ENCODE peak calls at places on chromosomes 11 and 22, in four cellular contexts. I is upper lobe of right lung, B is prostate gland, U is spleen. N is an unnamed sample.

GRCh38 chr11:45470151-45471001 is 184.2 kb upstream of the SYT13 start:
- DNase-seq in U (peak; percentile 52), I (no peak), B (no peak), N (no peak)

GRCh38 chr11:87405356-87405755 is 367.6 kb downstream of the TMEM135 start:
- DNase-seq in B (no peak), U (no peak), I (no peak), N (no peak)

GRCh38 chr11:2777871-2778629 is 78.3 kb upstream of the KCNQ1OT1 start:
- DNase-seq in U (peak; percentile 70), B (peak; percentile 4), I (peak; percentile 64), N (peak; percentile 89)

GRCh38 chr22:39234157-39234793 is 10.5 kb downstream of the PDGFB start:
- DNase-seq in B (no peak), U (no peak), I (no peak), N (no peak)

GRCh38 chr11:125886997-125887372 is 483 bp upstream of the HYLS1 start:
- DNase-seq in B (peak; percentile 24), I (peak; percentile 76), U (peak; percentile 88), N (no peak)

GRCh38 chr22:30202531-30203006 is 44.0 kb downstream of the LIF start:
- DNase-seq in U (no peak), B (peak; percentile 81), I (peak; percentile 64), N (no peak)

GRCh38 chr22:44682556-44683168 is 19.3 kb upstream of the PRR5 start:
- DNase-seq in U (no peak), B (no peak), I (no peak), N (no peak)

GRCh38 chr11:118615282-118615979 is 8.0 kb downstream of the PHLDB1 start:
- DNase-seq in I (peak; percentile 43), B (no peak), U (peak; percentile 17), N (no peak)

GRCh38 chr11:132551011-132551410 is 981.3 kb downstream of the OPCML start:
- DNase-seq in B (no peak), U (no peak), I (no peak), N (no peak)

GRCh38 chr11:46210133-46210636 is 67.3 kb upstream of the CREB3L1 start:
- DNase-seq in U (no peak), B (no peak), I (no peak), N (no peak)

GRCh38 chr22:46457502-46458488 is 79.6 kb downstream of the CELSR1 start:
- DNase-seq in U (no peak), B (no peak), I (no peak), N (no peak)

GRCh38 chr11:131644204-131644603 is 273.8 kb downstream of the NTM start:
- DNase-seq in U (no peak), I (no peak), B (no peak), N (no peak)

GRCh38 chr11:15800121-15800800 is 556.1 kb downstream of the SOX6 start:
- DNase-seq in B (no peak), U (no peak), I (peak; percentile 69), N (no peak)

GRCh38 chr11:27423125-27423524 is 49.5 kb downstream of the LGR4 start:
- DNase-seq in U (no peak), I (no peak), B (no peak), N (no peak)

GRCh38 chr11:11660351-11660750 is 38.5 kb upstream of the GALNT18 start:
- DNase-seq in U (no peak), I (no peak), B (no peak), N (peak; percentile 37)

GRCh38 chr11:267491-267994 is 10.7 kb upstream of the NLRP6 start:
- DNase-seq in I (peak; percentile 85), U (peak; percentile 91), B (peak; percentile 46), N (no peak)

GRCh38 chr11:38448284-38448683 is 1850.2 kb upstream of the RAG2 start:
- DNase-seq in U (no peak), B (no peak), I (no peak), N (no peak)

GRCh38 chr11:128565881-128566280 is 21.5 kb downstream of the ETS1 start:
- DNase-seq in I (no peak), B (no peak), U (no peak), N (no peak)

GRCh38 chr11:66346476-66347424 is 679 bp downstream of the B4GAT1 start:
- DNase-seq in U (peak; percentile 80), B (no peak), I (no peak), N (no peak)

GRCh38 chr22:30267382-30268302 is 991 bp upstream of the OSM start:
- DNase-seq in U (peak; percentile 89), B (no peak), I (no peak), N (no peak)

GRCh38 chr11:128521697-128522062 is 65.7 kb downstream of the ETS1 start:
- DNase-seq in B (no peak), I (peak; percentile 71), U (peak; percentile 87), N (no peak)

GRCh38 chr11:121143921-121144320 is 42.9 kb downstream of the TECTA start:
- DNase-seq in I (no peak), B (no peak), U (no peak), N (no peak)

GRCh38 chr11:116217006-116217405 is 555.8 kb downstream of the BUD13 start:
- DNase-seq in B (peak; percentile 11), U (no peak), I (peak; percentile 80), N (no peak)

GRCh38 chr11:59556115-59556882 is 45.0 kb downstream of the OR4D9 start:
- DNase-seq in B (no peak), I (no peak), U (no peak), N (no peak)

GRCh38 chr22:30438559-30438958 is 13.0 kb downstream of the MTFP1 start:
- DNase-seq in I (no peak), U (no peak), B (no peak), N (no peak)

GRCh38 chr11:11558352-11558751 is 63.5 kb downstream of the GALNT18 start:
- DNase-seq in B (no peak), I (peak; percentile 81), U (no peak), N (no peak)

DNA sequence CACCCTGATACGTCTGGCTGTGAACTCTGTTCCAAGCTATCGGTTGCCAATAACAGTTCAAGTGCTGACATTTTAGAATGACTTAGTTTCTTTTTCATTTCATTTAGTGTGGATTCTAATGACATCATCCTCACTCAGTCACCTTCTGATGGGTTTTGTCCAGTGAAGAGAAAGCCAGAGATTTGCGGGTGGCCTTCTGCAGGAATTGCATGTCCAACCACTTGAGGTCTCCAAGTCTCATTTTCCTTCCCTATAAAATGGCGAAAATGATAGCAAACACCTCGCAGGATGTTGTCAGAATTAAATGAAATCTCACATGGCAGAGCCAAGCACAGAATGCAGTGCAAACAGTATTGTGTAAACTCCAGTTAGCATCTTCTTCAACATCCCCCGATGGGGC is 286.9 kb downstream of the MN1 start:
- DNase-seq in I (no peak), B (no peak), U (no peak), N (no peak)
- H3K27ac ChIP-seq in I (no peak overlapping the region), B (no peak overlapping the region), U (no peak overlapping the region), N (peak overlapping the region; percentile 64)

GRCh38 chr11:61119571-61119970 is 17.3 kb downstream of the CD5 start:
- DNase-seq in U (no peak), B (no peak), I (peak; percentile 6), N (no peak)
- H3K27ac ChIP-seq in U (no peak overlapping the region), B (no peak overlapping the region), I (no peak overlapping the region), N (no peak overlapping the region)

DNA sequence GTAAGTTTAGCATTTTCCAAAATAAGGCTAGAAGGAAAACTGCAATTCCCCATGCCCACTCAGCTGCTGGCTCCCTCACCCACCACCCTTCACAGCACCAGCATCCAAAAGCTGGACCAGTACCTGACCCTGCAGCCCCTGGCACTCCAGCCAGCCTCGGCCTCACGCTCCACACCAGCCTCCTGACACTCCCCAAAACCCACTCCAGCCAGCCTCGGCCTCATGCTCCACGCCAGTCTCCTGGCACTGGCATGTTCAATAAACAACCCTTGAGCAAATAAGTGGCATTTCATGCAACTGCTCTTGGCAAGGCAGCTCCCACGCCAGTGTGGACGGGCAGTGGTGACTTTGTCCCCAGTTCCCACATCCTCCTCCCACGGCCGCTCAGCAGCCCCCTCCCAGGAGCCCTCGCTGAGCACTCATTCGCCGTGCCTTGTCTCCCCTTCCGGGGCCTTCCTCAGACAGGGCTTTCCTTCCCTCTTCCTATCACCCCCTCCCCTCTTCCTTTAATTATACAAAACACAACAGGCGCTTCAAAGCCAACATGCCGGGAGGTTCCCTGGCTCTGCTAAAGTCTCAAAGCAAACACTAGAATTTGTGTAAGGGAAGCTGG is 6.9 kb downstream of the TOLLIP start:
- DNase-seq in B (no peak), I (peak; percentile 64), U (peak; percentile 56), N (no peak)
- H3K27ac ChIP-seq in B (peak overlapping the region; percentile 69), I (peak overlapping the region; percentile 17), U (peak overlapping the region; percentile 51), N (peak overlapping the region; percentile 81)

GRCh38 chr11:64088159-64089026 is 52.7 kb downstream of the FLRT1 start:
- DNase-seq in B (peak; percentile 32), U (no peak), I (no peak), N (no peak)

GRCh38 chr11:64089493-64089892 is 53.8 kb downstream of the FLRT1 start:
- DNase-seq in I (peak; percentile 78), U (no peak), B (no peak), N (no peak)

GRCh38 chr11:64089027-64089360 is 53.3 kb downstream of the FLRT1 start:
- DNase-seq in U (no peak), B (no peak), I (peak; percentile 79), N (no peak)

GRCh38 chr11:64090811-64091516 is 55.2 kb downstream of the FLRT1 start:
- DNase-seq in U (no peak), I (no peak), B (no peak), N (no peak)

DNA sequence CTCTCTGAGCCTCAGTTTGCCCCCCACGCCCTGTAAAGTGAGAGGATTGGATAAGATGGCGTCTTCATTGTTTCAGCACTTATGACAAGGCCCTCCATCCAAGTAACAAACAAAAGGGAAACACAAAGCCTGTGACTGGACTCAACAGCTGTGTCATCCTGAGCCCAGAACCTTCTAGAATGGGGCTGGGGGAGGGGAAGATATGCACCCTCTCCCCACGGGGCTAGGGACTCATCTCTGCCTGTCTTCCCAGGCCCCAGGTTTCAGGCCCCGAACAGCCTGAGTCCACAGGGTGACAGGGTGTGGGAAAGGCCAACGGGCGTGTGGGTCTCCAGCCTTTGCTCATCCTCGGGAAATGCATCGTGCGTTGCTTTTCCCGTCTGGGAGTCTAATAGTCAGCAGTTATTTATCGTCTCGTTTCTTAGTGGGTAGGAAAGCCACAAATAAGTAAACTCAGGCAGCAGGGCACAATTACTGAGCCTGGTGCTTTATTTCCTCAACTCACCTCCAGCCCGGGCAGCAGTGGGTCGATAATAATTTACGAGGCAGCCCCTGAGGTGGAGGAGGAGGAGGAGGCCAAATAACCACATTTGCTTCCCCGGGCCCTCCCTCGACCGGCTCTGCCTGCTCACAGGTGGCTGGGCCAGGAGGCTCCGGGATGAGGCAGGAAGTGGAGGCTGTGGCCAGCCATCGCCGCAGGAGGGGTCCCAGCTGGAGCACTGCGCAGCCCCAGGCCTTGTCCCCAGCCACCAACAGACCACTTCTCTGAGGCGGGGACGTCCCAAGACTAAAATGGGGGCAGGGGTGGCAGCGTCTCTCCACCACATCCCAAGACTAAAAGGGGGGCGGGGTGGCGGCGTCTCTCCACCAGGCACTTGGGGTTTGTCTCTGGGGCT is 54.4 kb downstream of the FLRT1 start:
- DNase-seq in B (no peak), U (no peak), I (no peak), N (no peak)
- H3K27ac ChIP-seq in B (no peak overlapping the region), U (no peak overlapping the region), I (no peak overlapping the region), N (no peak overlapping the region)